ENCODE peak calls at places on chromosomes 1 and 21, in seven cellular contexts. H, B, C, Y, Q, J and L are unnamed samples.

GRCh38 chr1:39919545-39919944 is 17.8 kb upstream of the MYCL start:
- DNase-seq in H (peak; percentile 56), B (no peak), C (peak; percentile 50), Y (peak; percentile 81), Q (peak; percentile 88), J (peak; percentile 35), L (peak; percentile 42)

GRCh38 chr1:48203287-48203900 is 19.1 kb upstream of the SLC5A9 start:
- DNase-seq in H (no peak), B (no peak), C (peak; percentile 7), Y (peak; percentile 49), Q (peak; percentile 61), J (no peak), L (peak; percentile 22)

GRCh38 chr1:212916395-212917133 is 33.8 kb upstream of the VASH2 start:
- DNase-seq in H (peak; percentile 19), B (no peak), C (peak; percentile 63), Y (no peak), Q (no peak), J (no peak), L (no peak)

GRCh38 chr21:32770514-32771133 is 931 bp downstream of the PAXBP1 start:
- DNase-seq in H (no peak), B (no peak), C (no peak), Y (no peak), Q (no peak), J (peak; percentile 20), L (peak; percentile 6)

GRCh38 chr1:65195495-65196417 is 47.8 kb downstream of the AK4 start:
- DNase-seq in H (no peak), B (no peak), C (peak; percentile 84), Y (no peak), Q (no peak), J (no peak), L (peak; percentile 82)

GRCh38 chr1:209162651-209163050 is 420.9 kb upstream of the CAMK1G start:
- DNase-seq in H (no peak), B (no peak), C (peak; percentile 65), Y (no peak), Q (no peak), J (no peak), L (no peak)

GRCh38 chr1:5947978-5948680 is 44.1 kb downstream of the NPHP4 start:
- DNase-seq in H (no peak), B (no peak), C (no peak), Y (no peak), Q (no peak), J (no peak), L (no peak)

GRCh38 chr1:4021153-4021894 is 121.3 kb upstream of the C1orf174 start:
- DNase-seq in H (no peak), B (no peak), C (no peak), Y (no peak), Q (no peak), J (no peak), L (no peak)

GRCh38 chr1:157523774-157524501 is 28.4 kb downstream of the FCRL5 start:
- DNase-seq in H (peak; percentile 62), B (no peak), C (no peak), Y (no peak), Q (no peak), J (no peak), L (no peak)

GRCh38 chr1:91555074-91555730 is 54.6 kb downstream of the CDC7 start:
- DNase-seq in H (no peak), B (no peak), C (no peak), Y (no peak), Q (no peak), J (no peak), L (no peak)

GRCh38 chr1:216075339-216075738 is 347.9 kb downstream of the USH2A start:
- DNase-seq in H (no peak), B (no peak), C (peak; percentile 39), Y (no peak), Q (no peak), J (no peak), L (no peak)

GRCh38 chr1:201686709-201687455 is 142.1 kb upstream of the IPO9 start:
- DNase-seq in H (peak; percentile 51), B (no peak), C (no peak), Y (no peak), Q (no peak), J (peak; percentile 27), L (no peak)

GRCh38 chr1:219463629-219464028 is 149.3 kb downstream of the ZC3H11B start:
- DNase-seq in H (no peak), B (no peak), C (no peak), Y (no peak), Q (no peak), J (no peak), L (no peak)

GRCh38 chr1:109208431-109208830 is 5.3 kb upstream of the SARS1 start:
- DNase-seq in H (no peak), B (no peak), C (peak; percentile 33), Y (no peak), Q (no peak), J (no peak), L (no peak)

GRCh38 chr1:19623523-19623922 is 20.6 kb upstream of the NBL1 start:
- DNase-seq in H (no peak), B (no peak), C (peak; percentile 34), Y (no peak), Q (no peak), J (no peak), L (no peak)

GRCh38 chr1:19625264-19625663 is 18.8 kb upstream of the NBL1 start:
- DNase-seq in H (no peak), B (no peak), C (no peak), Y (no peak), Q (no peak), J (no peak), L (no peak)

GRCh38 chr1:19633106-19633505 is 11.0 kb upstream of the NBL1 start:
- DNase-seq in H (no peak), B (no peak), C (no peak), Y (no peak), Q (no peak), J (no peak), L (no peak)

GRCh38 chr1:19630720-19631119 is 13.4 kb upstream of the NBL1 start:
- DNase-seq in H (no peak), B (no peak), C (no peak), Y (no peak), Q (no peak), J (no peak), L (no peak)

GRCh38 chr1:19628879-19629278 is 15.2 kb upstream of the NBL1 start:
- DNase-seq in H (no peak), B (no peak), C (no peak), Y (no peak), Q (no peak), J (no peak), L (no peak)
- TF ChIP-seq CTCF in H (no peak), B (no peak), C (no peak), Y (no peak), Q (no peak), J (no peak), L (no peak)

GRCh38 chr1:18547460-18547859 is 66.7 kb downstream of the KLHDC7A start:
- DNase-seq in H (no peak), B (no peak), C (no peak), Y (no peak), Q (no peak), J (no peak), L (no peak)
- H3K27me3 ChIP-seq in H (peaks cover 11% of the 10 kb centered on the region), B (peaks cover 17% of the 10 kb centered on the region), C (no peaks in the 10 kb centered on the region), Y (peaks cover 6% of the 10 kb centered on the region), Q (no peaks in the 10 kb centered on the region), J (no peaks in the 10 kb centered on the region), L (no peaks in the 10 kb centered on the region)

DNA sequence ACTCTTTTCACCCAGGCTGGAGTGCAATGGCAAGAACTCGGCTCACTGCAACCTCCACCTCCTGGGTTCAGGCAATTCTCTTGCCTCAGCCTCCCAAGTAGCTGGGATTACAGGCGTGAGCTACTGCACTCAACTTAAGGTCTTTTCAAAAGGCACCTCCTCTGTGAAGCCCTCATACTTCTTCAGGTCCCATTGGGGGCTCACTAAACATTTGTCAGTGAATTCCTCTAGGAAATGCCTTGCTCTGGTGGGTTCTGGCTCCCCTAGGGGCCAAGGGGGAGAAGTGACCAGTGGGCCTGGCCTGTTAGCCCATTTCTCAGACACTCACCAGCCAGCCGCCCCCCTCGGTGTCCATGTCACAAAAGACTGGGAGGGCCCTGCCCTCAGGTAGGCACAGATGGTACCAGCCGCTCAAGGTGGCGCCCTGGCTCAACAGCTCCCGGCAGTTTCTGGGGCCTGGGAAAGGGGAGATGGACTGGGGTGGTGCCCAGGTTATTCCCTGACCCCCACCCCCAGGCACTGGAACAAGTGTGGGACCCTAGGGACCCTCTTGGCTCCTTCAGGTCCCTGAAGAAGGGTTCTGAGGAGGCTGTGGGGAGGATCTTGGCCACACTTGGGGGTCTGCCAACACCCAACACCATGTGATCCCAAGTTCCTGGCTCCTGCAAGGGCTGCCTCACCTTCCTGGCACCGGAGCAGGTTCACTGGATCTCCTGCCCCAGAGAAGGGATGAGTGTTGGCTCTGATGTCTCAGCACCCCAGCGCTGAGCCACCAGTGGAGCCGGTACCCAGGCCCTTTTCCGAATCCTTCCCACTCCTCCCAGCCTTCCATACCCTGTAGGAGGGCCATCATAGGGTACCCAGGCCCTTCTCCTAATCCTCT is 1.6 kb downstream of the FCN3 start:
- DNase-seq in H (no peak), B (no peak), C (no peak), Y (no peak), Q (peak; percentile 61), J (no peak), L (no peak)
- TF ChIP-seq CTCF in H (no peak), B (no peak), C (no peak), Y (peak; percentile 43), Q (peak; percentile 44), J (no peak), L (peak; percentile 70)

DNA sequence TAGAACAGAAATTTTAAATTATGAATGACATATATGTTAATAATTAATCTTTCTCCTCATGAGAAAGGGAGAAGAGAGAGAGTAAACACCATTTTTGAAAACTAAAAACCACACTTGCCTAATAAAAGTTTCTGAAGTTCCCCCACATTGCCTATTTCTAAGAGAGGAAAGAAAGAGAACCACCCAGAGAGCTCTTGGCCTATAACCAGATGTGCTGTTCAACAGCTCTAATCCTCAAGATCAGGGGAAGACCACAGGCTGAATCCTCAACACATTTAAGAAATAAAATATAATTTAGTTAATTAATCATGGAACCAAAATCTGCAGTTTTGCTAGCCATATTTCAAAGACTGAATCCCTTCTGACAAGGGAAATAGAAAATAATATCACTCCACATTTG is 11.9 kb downstream of the PRRX1 start:
- DNase-seq in H (no peak), B (no peak), C (no peak), Y (no peak), Q (no peak), J (no peak), L (no peak)
- H3K27me3 ChIP-seq in H (peaks cover 46% of the 10 kb centered on the region), B (peaks cover 9% of the 10 kb centered on the region), C (no peaks in the 10 kb centered on the region), Y (peaks cover 48% of the 10 kb centered on the region), Q (no peaks in the 10 kb centered on the region), J (no peaks in the 10 kb centered on the region), L (no peaks in the 10 kb centered on the region)

DNA sequence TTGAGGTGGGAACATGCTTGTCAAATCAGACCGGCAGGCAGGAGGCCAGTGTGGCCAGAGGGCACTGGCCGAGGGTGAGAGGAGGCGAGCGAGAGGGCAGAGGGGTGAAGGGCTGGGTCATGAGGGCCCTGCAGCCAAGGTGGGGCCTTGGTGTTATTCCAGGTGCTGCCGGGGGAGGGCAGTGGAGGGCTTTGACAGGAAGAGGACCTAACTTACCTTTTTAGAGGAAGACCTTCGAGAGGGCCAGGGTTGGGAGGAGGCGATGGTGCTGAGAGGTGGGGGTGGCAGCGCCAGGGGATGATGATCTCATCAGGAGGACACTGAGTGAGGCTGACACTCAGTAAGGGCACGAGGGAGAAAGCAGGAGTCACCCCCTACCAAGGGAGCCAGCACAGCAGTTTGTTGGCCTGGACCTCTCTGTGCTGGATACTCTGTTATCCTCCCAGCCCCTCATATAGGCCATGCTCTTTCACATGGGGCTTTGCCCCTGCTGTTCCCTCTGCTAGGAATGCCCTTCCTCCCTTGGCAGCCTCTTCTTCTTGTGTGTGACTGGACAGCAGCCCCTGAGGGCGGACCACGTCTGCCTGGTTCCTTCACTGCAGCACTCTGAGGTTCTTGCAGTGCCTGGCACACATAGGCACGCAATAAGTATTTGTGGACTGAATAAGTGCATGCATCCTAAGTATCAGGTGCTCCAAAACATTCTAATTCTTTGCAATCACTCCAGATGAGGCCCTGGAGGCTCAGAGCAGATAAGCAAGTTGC is 7.5 kb upstream of the TTC22 start:
- DNase-seq in H (peak; percentile 6), B (no peak), C (no peak), Y (no peak), Q (no peak), J (no peak), L (no peak)
- TF ChIP-seq CTCF in H (peak; percentile 6), B (no peak), C (peak; percentile 30), Y (peak; percentile 44), Q (no peak), J (no peak), L (peak; percentile 64)